ENCODE peak calls at places on chromosome 12, in seven cellular contexts. F is AG04450, S is esophagus squamous epithelium, B is AG10803, N is uterus, Q is fibroblast of pulmonary artery, I is fibroblast of the aortic adventitia. M is an unnamed sample.

GRCh38 chr12:22656835-22657234 is 31.9 kb downstream of the ETNK1 start:
- DNase-seq in S (no peak), B (no peak), N (no peak), F (no peak), I (no peak), Q (no peak), M (no peak)

GRCh38 chr12:82314406-82314892 is 43.7 kb downstream of the CCDC59 start:
- DNase-seq in N (no peak), S (no peak), Q (no peak), F (no peak), I (no peak), B (no peak), M (no peak)

GRCh38 chr12:32896438-32897275 is at the start of gene PKP2:
- DNase-seq in F (no peak), N (peak), S (no peak), Q (peak), B (no peak), I (no peak), M (no peak)

GRCh38 chr12:20514598-20514997 is 146.3 kb downstream of the PDE3A start:
- DNase-seq in N (no peak), S (no peak), I (no peak), Q (no peak), F (no peak), B (no peak), M (no peak)

GRCh38 chr12:118853634-118854033 is 127.7 kb upstream of the SRRM4 start:
- DNase-seq in Q (no peak), I (no peak), F (no peak), S (no peak), N (no peak), B (no peak), M (no peak)

GRCh38 chr12:58314610-58315009 is 373.2 kb downstream of the ATP23 start:
- DNase-seq in N (no peak), B (peak), S (no peak), I (peak), Q (peak), F (no peak), M (no peak)

GRCh38 chr12:12744556-12745305 is 27.6 kb downstream of the CDKN1B start:
- DNase-seq in I (peak), N (no peak), F (no peak), B (no peak), Q (no peak), S (no peak), M (no peak)

GRCh38 chr12:84506317-84506716 is 406.3 kb downstream of the SLC6A15 start:
- DNase-seq in B (no peak), S (no peak), I (peak), N (peak), Q (no peak), F (no peak), M (no peak)

GRCh38 chr12:114729731-114730130 is 45.8 kb upstream of the TBX3 start:
- DNase-seq in Q (peak), I (peak), B (peak), S (no peak), F (no peak), N (no peak), M (no peak)

GRCh38 chr12:56645201-56645716 is 525 bp downstream of the ATP5F1B start:
- DNase-seq in B (no peak), I (no peak), N (no peak), F (no peak), Q (no peak), S (no peak), M (no peak)

GRCh38 chr12:57148469-57149308 is 1.3 kb upstream of the LRP1-AS start:
- DNase-seq in B (peak), S (no peak), Q (peak), F (no peak), N (peak), I (peak), M (no peak)

GRCh38 chr12:47965581-47965980 is 2.2 kb downstream of the TMEM106C start:
- DNase-seq in S (no peak), F (no peak), Q (no peak), N (no peak), I (no peak), B (no peak), M (no peak)

GRCh38 chr12:56321027-56321426 is 5.2 kb upstream of the CNPY2 start:
- DNase-seq in S (no peak), Q (no peak), F (no peak), B (peak), N (no peak), I (no peak), M (no peak)

GRCh38 chr12:128903231-128903630 is 50.0 kb downstream of the GLT1D1 start:
- DNase-seq in F (no peak), I (no peak), N (no peak), Q (no peak), B (no peak), S (no peak), M (no peak)

GRCh38 chr12:23282701-23283100 is 657.7 kb downstream of the ETNK1 start:
- DNase-seq in B (no peak), N (no peak), I (no peak), S (no peak), F (no peak), Q (no peak), M (no peak)

GRCh38 chr12:124761876-124762275 is 101.8 kb downstream of the SCARB1 start:
- DNase-seq in N (no peak), Q (no peak), F (no peak), S (no peak), I (no peak), B (no peak), M (no peak)

GRCh38 chr12:94686834-94687628 is 36.7 kb upstream of the TMCC3 start:
- DNase-seq in I (no peak), N (no peak), F (no peak), Q (peak), B (no peak), S (no peak), M (no peak)

GRCh38 chr12:92854344-92854743 is 74.8 kb downstream of the EEA1 start:
- DNase-seq in N (no peak), Q (no peak), I (no peak), S (no peak), F (no peak), B (no peak), M (no peak)

GRCh38 chr12:24407884-24408283 is 458.4 kb upstream of the SOX5 start:
- DNase-seq in I (no peak), Q (no peak), F (no peak), N (no peak), S (no peak), B (no peak), M (no peak)

GRCh38 chr12:53295891-53296219 is 513 bp downstream of the PFDN5 start:
- DNase-seq in S (no peak), N (no peak), I (no peak), B (no peak), Q (no peak), F (no peak), M (no peak)

GRCh38 chr12:47773062-47773857 is at the start of gene SLC48A1:
- DNase-seq in F (no peak), S (no peak), B (peak), N (peak), Q (peak), I (peak), M (no peak)

GRCh38 chr12:46798056-46798455 is 27.7 kb downstream of the SLC38A4 start:
- DNase-seq in Q (no peak), S (no peak), N (no peak), F (no peak), I (no peak), B (no peak), M (no peak)

GRCh38 chr12:50387487-50387886 is 8.9 kb downstream of the FAM186A start:
- DNase-seq in Q (peak), I (no peak), S (no peak), B (peak), N (no peak), F (no peak), M (no peak)
- H3K4me3 ChIP-seq in Q (no peak), I (no peak), S (no peak), B (no peak), N (no peak), F (no peak), M (no peak)

DNA sequence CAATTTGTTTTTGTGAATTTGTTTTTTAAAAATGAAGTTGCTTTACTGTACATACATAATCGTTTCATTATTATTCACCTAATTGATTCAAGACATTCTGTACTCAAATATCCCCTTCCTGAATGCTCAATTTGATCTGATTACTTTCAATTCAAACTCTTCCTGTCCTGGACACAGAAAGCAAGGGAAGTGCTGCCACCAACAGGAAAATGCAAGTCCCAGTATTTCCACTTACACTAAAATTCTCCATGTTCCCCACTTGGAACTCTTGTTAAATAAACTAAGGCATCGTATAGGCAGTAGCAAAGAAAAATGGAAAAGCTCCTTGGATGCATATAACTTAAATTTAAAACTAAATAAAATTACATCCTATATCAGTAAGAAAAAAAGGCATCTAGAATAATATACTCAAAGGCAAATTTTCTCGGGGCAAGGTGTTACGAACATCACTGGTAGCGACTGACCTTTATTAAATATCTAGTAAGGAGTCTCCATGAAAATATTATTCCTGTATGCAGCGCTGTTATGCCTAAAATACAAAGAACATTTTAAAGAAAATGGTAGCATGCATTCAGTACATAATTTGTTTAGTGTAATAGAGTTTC is 72.0 kb upstream of the DBX2 start:
- DNase-seq in N (no peak), F (no peak), I (peak), B (peak), S (no peak), Q (peak), M (peak)
- TF ChIP-seq CTCF in N (no peak), F (peak), I (peak), B (peak), S (no peak), Q (peak), M (peak)

DNA sequence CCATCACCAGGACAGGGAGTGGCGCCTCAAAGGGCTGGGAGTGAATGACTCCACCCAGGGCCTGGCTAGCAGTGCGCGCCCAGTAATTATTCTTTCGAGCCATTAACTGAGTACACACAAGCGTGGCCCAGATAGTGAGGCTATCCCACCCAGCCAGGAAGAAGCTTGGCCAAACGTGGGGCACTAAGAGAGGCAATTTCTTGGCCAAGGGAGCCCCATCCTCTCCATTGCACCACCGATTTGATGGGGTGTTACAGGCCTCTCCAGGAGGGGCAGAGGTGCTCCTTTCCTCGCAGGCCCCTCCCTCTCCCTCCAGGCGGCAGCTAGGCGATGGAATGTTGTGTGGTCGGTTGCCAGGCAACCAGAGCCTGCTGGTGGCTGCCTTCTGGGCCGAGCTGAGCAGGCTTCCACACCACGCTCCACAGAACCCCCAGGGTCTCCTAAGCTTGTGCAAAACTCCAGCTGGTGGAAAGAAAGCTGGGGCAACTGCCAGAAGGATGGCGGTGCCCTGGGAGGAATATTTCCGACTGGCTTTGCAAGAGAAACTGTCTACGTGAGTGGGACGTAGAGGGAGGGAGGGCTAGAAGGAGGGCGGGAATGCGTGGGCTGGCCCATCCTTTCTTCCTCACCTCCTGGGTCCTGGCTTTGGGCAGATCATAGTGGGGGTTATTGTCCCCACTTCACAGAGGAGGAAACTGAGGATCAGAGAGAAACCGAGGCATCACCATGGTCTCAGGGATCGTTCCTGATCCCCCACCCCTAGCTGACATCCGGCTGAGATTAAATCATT is at the start of gene CFAP73:
- DNase-seq in Q (peak), B (peak), I (peak), F (peak), N (no peak), S (no peak), M (peak)
- H3K4me3 ChIP-seq in Q (no peak), B (peak), I (no peak), F (peak), N (no peak), S (no peak), M (peak)

GRCh38 chr12:88325076-88325827 is 183.1 kb downstream of the TMTC3 start:
- DNase-seq in N (no peak), F (peak), B (peak), I (peak), Q (peak), S (no peak), M (peak)
- TF ChIP-seq CTCF in N (no peak), F (no peak), B (peak), I (peak), Q (peak), S (no peak), M (no peak)

GRCh38 chr12:132491761-132492378 is 1.9 kb downstream of the FBRSL1 start:
- DNase-seq in B (no peak), N (no peak), S (no peak), F (no peak), I (no peak), Q (no peak), M (no peak)
- H3K4me3 ChIP-seq in B (peak), N (peak), S (peak), F (peak), I (peak), Q (peak), M (peak)

GRCh38 chr12:14986449-14986848 is 13.6 kb downstream of the PDE6H start:
- DNase-seq in B (no peak), Q (no peak), N (no peak), F (no peak), I (no peak), S (no peak), M (no peak)
- TF ChIP-seq CTCF in B (no peak), Q (peak), N (no peak), F (no peak), I (no peak), S (no peak), M (no peak)

DNA sequence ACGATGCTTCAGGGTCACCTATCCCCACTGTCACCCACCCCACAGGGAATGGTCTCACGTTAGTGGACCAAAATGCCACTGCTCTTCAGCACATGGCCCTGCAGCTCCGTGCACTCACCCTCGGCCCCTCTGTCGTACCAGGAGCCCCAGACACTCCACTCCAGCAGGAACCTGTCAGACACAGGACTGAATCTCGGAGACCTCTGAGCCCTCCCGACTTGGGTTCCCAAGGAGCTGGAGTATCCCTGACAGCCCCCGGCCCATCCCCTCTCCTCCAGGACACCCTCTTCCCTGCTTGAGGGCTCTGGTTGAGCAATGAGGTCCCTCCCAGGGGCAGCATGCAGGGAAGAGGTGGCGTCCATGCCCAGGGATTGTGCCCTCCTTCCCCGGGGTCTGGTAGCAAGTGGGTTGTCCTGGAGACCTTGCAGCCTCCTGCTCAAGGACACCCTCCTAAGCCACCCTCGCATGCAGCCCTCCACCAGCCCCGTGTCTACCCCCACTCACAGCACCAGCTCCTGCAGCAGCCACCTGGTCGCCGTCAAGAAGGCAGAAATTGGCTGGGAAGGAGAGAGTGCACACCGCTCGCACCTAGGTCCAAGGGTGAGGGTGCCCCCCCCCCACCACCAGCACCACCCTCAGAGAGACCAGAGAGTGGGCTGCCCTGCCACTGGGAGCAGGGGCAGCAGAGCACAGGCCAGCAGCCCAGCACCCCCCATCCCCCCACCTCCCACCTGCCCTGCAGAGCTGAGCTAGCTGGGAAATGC is 20.3 kb upstream of the LRTM2 start:
- DNase-seq in S (no peak), I (no peak), N (no peak), Q (no peak), B (no peak), F (no peak), M (no peak)
- H3K4me3 ChIP-seq in S (no peak), I (no peak), N (no peak), Q (no peak), B (no peak), F (no peak), M (no peak)